ENCODE peak calls at places on chromosomes 12 and 14, in five cellular contexts. J is psoas muscle; Y is CD8-positive, alpha-beta T cell; E is MM.1S; C is body of pancreas. R is an unnamed sample. For H3K4me1, the result is how much of the 10 kb centered on the place peaks cover.

GRCh38 chr12:10365716-10366433 is 24.0 kb downstream of the KLRK1 start:
- DNase-seq in E (no peak), C (no peak), J (no peak), Y (no peak), R (no peak)

GRCh38 chr12:131092911-131093901 is 139.5 kb downstream of the ADGRD1 start:
- DNase-seq in E (peak), J (peak), Y (no peak), C (peak), R (no peak)

GRCh38 chr12:94263905-94264655 is 115.7 kb downstream of the PLXNC1 start:
- DNase-seq in J (no peak), C (no peak), Y (no peak), E (no peak), R (no peak)

GRCh38 chr12:74801625-74802024 is 264.0 kb downstream of the ATXN7L3B start:
- DNase-seq in C (no peak), J (no peak), Y (no peak), E (no peak), R (no peak)

GRCh38 chr14:90522585-90523191 is 125.9 kb downstream of the CALM1 start:
- DNase-seq in Y (no peak), C (peak), J (peak), E (no peak), R (peak)

GRCh38 chr12:77725611-77726010 is 105.1 kb upstream of the NAV3 start:
- DNase-seq in C (no peak), Y (no peak), J (no peak), E (no peak), R (no peak)

GRCh38 chr14:103378042-103378854 is 7.0 kb upstream of the MARK3 start:
- DNase-seq in Y (no peak), E (no peak), C (no peak), J (no peak), R (no peak)

GRCh38 chr12:53867216-53868012 is 71.2 kb upstream of the HOXC13 start:
- DNase-seq in C (no peak), Y (no peak), J (no peak), E (no peak), R (no peak)

GRCh38 chr12:80472912-80473500 is 29.0 kb downstream of the PTPRQ start:
- DNase-seq in C (no peak), Y (no peak), E (peak), J (no peak), R (no peak)

GRCh38 chr14:37061697-37062096 is 110.7 kb downstream of the SLC25A21 start:
- DNase-seq in J (no peak), E (no peak), Y (no peak), C (no peak), R (no peak)

GRCh38 chr12:49537709-49538601 is 875 bp upstream of the KCNH3 start:
- DNase-seq in Y (peak), J (no peak), C (no peak), E (peak), R (no peak)

GRCh38 chr14:92493024-92493423 is 20.6 kb upstream of the RIN3 start:
- DNase-seq in J (no peak), E (no peak), C (no peak), Y (no peak), R (no peak)

GRCh38 chr12:48996794-48997718 is 2.1 kb downstream of the DDN start:
- DNase-seq in J (peak), Y (peak), E (peak), C (peak), R (peak)

GRCh38 chr14:105388976-105389375 is 9.4 kb upstream of the TEX22 start:
- DNase-seq in Y (no peak), C (no peak), J (no peak), E (no peak), R (no peak)

GRCh38 chr12:50581226-50582184 is 76.7 kb downstream of the DIP2B start:
- DNase-seq in J (no peak), E (no peak), Y (no peak), C (no peak), R (no peak)

GRCh38 chr14:56027421-56027820 is 90.8 kb upstream of the PELI2 start:
- DNase-seq in J (no peak), Y (no peak), E (no peak), C (no peak), R (no peak)

DNA sequence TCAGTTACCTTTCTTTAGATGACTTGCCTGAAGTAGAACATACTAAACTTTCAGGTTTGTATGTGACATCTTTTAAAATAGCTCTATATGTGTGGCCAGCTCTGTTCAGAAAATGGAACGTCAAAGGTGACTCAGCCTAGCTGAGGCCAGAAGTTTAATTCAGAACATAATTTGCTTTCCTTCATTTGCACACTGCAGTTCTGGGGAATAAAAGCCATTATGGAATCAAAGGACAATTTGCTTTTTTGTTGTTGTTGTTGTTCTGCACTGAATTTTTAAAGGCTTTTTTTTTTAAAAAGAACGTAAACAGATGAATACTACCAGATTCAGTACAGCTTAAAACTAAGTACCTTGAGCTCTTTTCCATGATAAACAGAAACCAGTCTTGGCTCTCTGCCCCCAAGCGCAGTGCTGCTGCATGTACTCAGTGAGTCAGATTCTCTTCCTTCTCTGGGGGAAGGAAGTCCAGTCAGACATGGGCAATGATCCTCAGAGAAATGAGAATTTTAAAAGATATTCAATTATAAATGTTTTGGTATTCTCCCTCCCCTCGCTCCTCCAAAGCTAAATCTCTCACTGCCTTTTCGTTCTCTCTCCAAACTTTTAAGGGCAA is 644.2 kb downstream of the NOVA1 start:
- DNase-seq in J (peak), C (peak), E (no peak), Y (no peak), R (no peak)
- H3K4me1 ChIP-seq in J (under half), C (under half), E (under half), Y (under half), R (under half)

GRCh38 chr12:108857158-108857407 is 300 bp downstream of the SSH1 start:
- DNase-seq in Y (no peak), C (no peak), J (no peak), E (no peak), R (no peak)

GRCh38 chr12:108855284-108856169 is 1.9 kb downstream of the SSH1 start:
- DNase-seq in Y (no peak), E (no peak), C (no peak), J (no peak), R (no peak)

GRCh38 chr12:108856170-108856427 is 1.3 kb downstream of the SSH1 start:
- DNase-seq in J (no peak), Y (no peak), C (no peak), E (no peak), R (no peak)

GRCh38 chr12:108854453-108855283 is 2.7 kb downstream of the SSH1 start:
- DNase-seq in E (no peak), C (peak), J (peak), Y (no peak), R (peak)

DNA sequence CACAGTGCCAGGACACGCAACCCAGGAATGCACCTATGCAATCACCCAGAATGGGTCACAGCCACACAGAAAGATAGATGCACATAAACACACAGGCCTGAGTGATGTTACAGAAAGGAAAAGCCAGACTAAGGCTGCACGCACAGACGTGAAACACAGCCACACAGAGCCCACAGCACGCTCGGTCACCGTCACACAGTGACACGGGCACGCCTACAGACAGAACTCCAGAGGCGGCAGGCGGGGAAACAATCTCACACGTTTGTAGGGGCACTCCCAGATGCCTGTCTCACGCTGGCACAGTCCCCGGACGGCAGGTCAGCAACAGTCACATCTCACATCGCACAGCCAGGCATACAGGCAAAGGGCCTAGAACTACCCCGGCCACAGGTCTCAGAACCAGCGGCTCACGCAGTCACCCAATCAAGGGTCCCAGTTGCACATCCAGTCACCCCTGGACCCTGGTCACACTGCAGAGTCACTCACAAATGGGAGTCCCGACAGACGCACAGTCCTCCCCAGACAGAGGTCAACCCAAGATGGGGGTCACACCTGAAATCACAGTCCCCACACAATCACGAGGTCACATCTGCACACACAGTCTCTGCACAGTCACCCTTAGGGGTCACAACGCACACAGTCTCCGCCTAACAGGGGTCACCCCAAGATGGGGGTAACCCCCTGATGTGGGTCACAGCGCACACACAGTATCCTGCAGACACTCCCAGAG is 790 bp downstream of the SSH1 start:
- DNase-seq in E (peak), Y (peak), C (peak), J (peak), R (peak)
- TF ChIP-seq CTCF in E (no peak), Y (no peak), C (no peak), J (no peak), R (no peak)

DNA sequence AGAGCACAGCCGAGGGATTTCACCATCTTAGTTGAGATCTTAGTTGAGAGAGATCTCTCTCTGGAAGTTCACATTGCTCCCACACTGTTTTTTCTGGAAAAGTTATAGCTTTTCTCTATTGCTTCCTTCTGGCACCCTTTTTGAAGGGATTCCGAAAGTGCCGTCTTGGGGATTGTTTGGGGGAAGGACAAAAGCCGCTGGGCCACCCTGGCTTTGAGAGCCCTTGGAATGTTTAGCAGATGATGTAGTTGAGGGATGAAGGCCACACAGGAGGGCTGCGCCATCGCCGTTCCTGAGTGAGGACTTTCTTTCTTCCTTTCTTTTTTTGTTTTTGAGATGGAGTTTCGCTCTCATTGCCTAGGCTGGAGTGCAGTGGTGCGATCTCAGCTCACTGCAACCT is 17.7 kb downstream of the PLEKHG3 start:
- DNase-seq in E (no peak), Y (no peak), C (no peak), J (no peak), R (no peak)
- H3K4me1 ChIP-seq in E (under half), Y (under half), C (half or more), J (under half), R (under half)

GRCh38 chr14:65487783-65488578 is 75.5 kb downstream of the FUT8 start:
- DNase-seq in J (no peak), E (no peak), Y (no peak), C (no peak), R (no peak)

GRCh38 chr14:65485516-65485915 is 73.0 kb downstream of the FUT8 start:
- DNase-seq in Y (no peak), J (no peak), C (no peak), E (no peak), R (no peak)

GRCh38 chr14:65483647-65484046 is 71.1 kb downstream of the FUT8 start:
- DNase-seq in J (no peak), C (no peak), E (no peak), Y (no peak), R (no peak)

GRCh38 chr14:65482769-65483438 is 70.4 kb downstream of the FUT8 start:
- DNase-seq in Y (no peak), E (no peak), C (no peak), J (no peak), R (no peak)

DNA sequence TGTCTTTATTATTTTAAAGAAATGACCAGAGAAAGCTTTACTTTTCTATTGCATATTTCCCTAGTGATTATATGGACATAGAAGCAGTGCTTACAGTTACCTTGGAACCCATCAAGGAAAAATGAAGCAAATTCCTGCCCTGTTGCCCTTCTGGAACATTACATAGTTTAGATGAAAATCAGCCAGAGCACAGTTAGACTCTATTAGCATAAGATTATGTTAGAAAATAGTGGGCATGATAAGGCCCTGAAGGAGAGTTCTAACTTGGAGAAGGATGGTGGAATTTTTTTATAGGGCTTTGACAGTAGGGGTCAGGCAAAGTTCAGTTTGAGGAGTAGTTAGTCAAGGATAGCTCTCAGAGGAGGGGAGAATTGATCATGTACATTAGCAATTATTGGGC is 74.3 kb downstream of the FUT8 start:
- DNase-seq in J (no peak), Y (no peak), E (no peak), C (no peak), R (no peak)
- TF ChIP-seq CTCF in J (no peak), Y (no peak), E (no peak), C (no peak), R (no peak)

GRCh38 chr12:108668532-108668931 is 34.8 kb upstream of the SELPLG start:
- DNase-seq in Y (no peak), E (no peak), J (no peak), C (no peak), R (no peak)

GRCh38 chr12:108666326-108666995 is 32.8 kb upstream of the SELPLG start:
- DNase-seq in E (no peak), Y (no peak), J (peak), C (peak), R (peak)

GRCh38 chr12:108665608-108666202 is 32.0 kb upstream of the SELPLG start:
- DNase-seq in C (no peak), E (no peak), Y (no peak), J (no peak), R (no peak)

GRCh38 chr12:108664338-108665258 is 30.9 kb upstream of the SELPLG start:
- DNase-seq in J (peak), Y (peak), E (peak), C (peak), R (peak)

DNA sequence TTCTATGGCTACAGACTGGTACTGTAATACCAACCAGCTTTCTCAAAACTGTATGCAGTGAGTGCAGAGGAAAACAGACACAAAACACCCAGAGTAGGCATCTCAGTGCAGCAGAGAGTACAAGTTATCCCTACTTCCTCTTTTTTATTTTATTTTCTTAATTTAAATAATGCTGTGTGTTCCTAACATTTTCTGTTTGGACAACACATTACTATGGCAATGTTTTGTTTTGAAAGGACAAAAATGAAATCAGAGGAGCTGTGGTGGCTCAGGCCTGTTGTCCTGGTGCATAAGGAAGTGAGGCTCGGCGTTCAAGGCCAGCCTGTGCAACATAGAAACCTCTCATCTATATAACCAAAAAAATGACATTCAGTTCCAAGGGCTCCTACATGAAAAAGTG is 33.7 kb upstream of the SELPLG start:
- DNase-seq in Y (no peak), J (no peak), C (no peak), E (peak), R (no peak)
- H3K4me1 ChIP-seq in Y (under half), J (half or more), C (under half), E (half or more), R (half or more)

DNA sequence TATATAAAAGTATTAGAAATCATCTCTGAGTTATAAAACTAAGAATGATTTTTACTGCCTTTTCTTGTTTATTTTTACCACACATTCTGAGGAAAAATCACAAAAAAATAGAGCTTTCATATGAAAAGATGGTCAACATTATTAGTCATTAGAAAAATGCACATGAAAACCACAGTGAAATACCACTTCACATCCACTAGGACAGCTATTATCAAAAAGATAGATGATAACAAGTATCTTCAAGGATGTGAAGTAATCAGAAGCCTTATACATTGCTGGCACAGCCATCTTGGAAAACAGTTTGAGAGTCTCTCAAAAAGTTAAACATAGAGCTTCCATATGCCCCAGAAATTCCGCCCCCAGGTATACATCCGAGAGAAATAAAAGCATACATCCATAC is 523.8 kb downstream of the FUT8 start:
- DNase-seq in J (no peak), Y (no peak), E (no peak), C (no peak), R (no peak)
- TF ChIP-seq CTCF in J (no peak), Y (no peak), E (no peak), C (no peak), R (no peak)

GRCh38 chr14:99203080-99203479 is 68.9 kb downstream of the BCL11B start:
- DNase-seq in C (no peak), E (no peak), Y (no peak), J (no peak), R (no peak)

GRCh38 chr14:99206053-99206452 is 65.9 kb downstream of the BCL11B start:
- DNase-seq in C (no peak), E (no peak), J (no peak), Y (no peak), R (no peak)

GRCh38 chr14:99203801-99204200 is 68.2 kb downstream of the BCL11B start:
- DNase-seq in J (no peak), E (no peak), Y (no peak), C (no peak), R (no peak)

GRCh38 chr14:99207456-99207855 is 64.5 kb downstream of the BCL11B start:
- DNase-seq in C (no peak), E (no peak), J (no peak), Y (no peak), R (no peak)

GRCh38 chr14:99205086-99205688 is 66.8 kb downstream of the BCL11B start:
- DNase-seq in Y (no peak), E (no peak), J (no peak), C (no peak), R (no peak)
- H3K4me1 ChIP-seq in Y (half or more), E (under half), J (under half), C (under half), R (under half)